ENCODE peak calls at places on chromosome 20, in nine cellular contexts. One of them, this sample, is unnamed.

GRCh38 chr20:53865905-53866786 is 204.2 kb downstream of the BCAS1 start:
- DNase-seq in thoracic aorta: no peak
- DNase-seq in GM20000: no peak
- DNase-seq in A549: peak; percentile 81
- DNase-seq in heart left ventricle: peak; percentile 26
- DNase-seq in tibial nerve: no peak
- DNase-seq in osteocyte: no peak
- DNase-seq in choroid plexus epithelial cell: peak; percentile 72
- DNase-seq in GM13976: no peak
- DNase-seq in this sample: no peak

GRCh38 chr20:58691773-58692578 is 624 bp upstream of the NPEPL1 start:
- DNase-seq in thoracic aorta: no peak
- DNase-seq in GM20000: no peak
- DNase-seq in A549: no peak
- DNase-seq in heart left ventricle: peak; percentile 56
- DNase-seq in tibial nerve: no peak
- DNase-seq in osteocyte: peak; percentile 80
- DNase-seq in choroid plexus epithelial cell: peak; percentile 39
- DNase-seq in GM13976: no peak
- DNase-seq in this sample: no peak

GRCh38 chr20:13141541-13141940 is 79.5 kb upstream of the ISM1 start:
- DNase-seq in thoracic aorta: no peak
- DNase-seq in GM20000: no peak
- DNase-seq in A549: no peak
- DNase-seq in heart left ventricle: no peak
- DNase-seq in tibial nerve: no peak
- DNase-seq in osteocyte: no peak
- DNase-seq in choroid plexus epithelial cell: no peak
- DNase-seq in GM13976: no peak
- DNase-seq in this sample: no peak

GRCh38 chr20:59790388-59790787 is 143.0 kb downstream of the SYCP2 start:
- DNase-seq in thoracic aorta: no peak
- DNase-seq in GM20000: no peak
- DNase-seq in A549: no peak
- DNase-seq in heart left ventricle: no peak
- DNase-seq in tibial nerve: no peak
- DNase-seq in osteocyte: peak; percentile 5
- DNase-seq in choroid plexus epithelial cell: no peak
- DNase-seq in GM13976: no peak
- DNase-seq in this sample: no peak

GRCh38 chr20:47493954-47494293 is 7.8 kb upstream of the NCOA3 start:
- DNase-seq in thoracic aorta: no peak
- DNase-seq in GM20000: no peak
- DNase-seq in A549: no peak
- DNase-seq in heart left ventricle: no peak
- DNase-seq in tibial nerve: no peak
- DNase-seq in osteocyte: no peak
- DNase-seq in choroid plexus epithelial cell: no peak
- DNase-seq in GM13976: no peak
- DNase-seq in this sample: no peak

GRCh38 chr20:64196831-64197418 is 32.7 kb downstream of the MYT1 start:
- DNase-seq in thoracic aorta: no peak
- DNase-seq in GM20000: no peak
- DNase-seq in A549: no peak
- DNase-seq in heart left ventricle: no peak
- DNase-seq in tibial nerve: no peak
- DNase-seq in osteocyte: no peak
- DNase-seq in choroid plexus epithelial cell: no peak
- DNase-seq in GM13976: no peak
- DNase-seq in this sample: no peak

GRCh38 chr20:4029505-4030467 is 14.4 kb upstream of the RNF24 start:
- DNase-seq in thoracic aorta: no peak
- DNase-seq in GM20000: no peak
- DNase-seq in A549: no peak
- DNase-seq in heart left ventricle: no peak
- DNase-seq in tibial nerve: no peak
- DNase-seq in osteocyte: no peak
- DNase-seq in choroid plexus epithelial cell: no peak
- DNase-seq in GM13976: no peak
- DNase-seq in this sample: no peak

GRCh38 chr20:63196756-63197470 is 19.0 kb downstream of the YTHDF1 start:
- DNase-seq in thoracic aorta: no peak
- DNase-seq in GM20000: no peak
- DNase-seq in A549: no peak
- DNase-seq in heart left ventricle: no peak
- DNase-seq in tibial nerve: no peak
- DNase-seq in osteocyte: no peak
- DNase-seq in choroid plexus epithelial cell: no peak
- DNase-seq in GM13976: no peak
- DNase-seq in this sample: no peak

GRCh38 chr20:53020834-53021233 is 48.7 kb downstream of the TSHZ2 start:
- DNase-seq in thoracic aorta: no peak
- DNase-seq in GM20000: no peak
- DNase-seq in A549: no peak
- DNase-seq in heart left ventricle: no peak
- DNase-seq in tibial nerve: no peak
- DNase-seq in osteocyte: no peak
- DNase-seq in choroid plexus epithelial cell: no peak
- DNase-seq in GM13976: no peak
- DNase-seq in this sample: no peak

GRCh38 chr20:19993937-19994667 is 23.1 kb upstream of the NAA20 start:
- DNase-seq in thoracic aorta: no peak
- DNase-seq in GM20000: no peak
- DNase-seq in A549: peak; percentile 57
- DNase-seq in heart left ventricle: peak; percentile 63
- DNase-seq in tibial nerve: no peak
- DNase-seq in osteocyte: no peak
- DNase-seq in choroid plexus epithelial cell: peak; percentile 52
- DNase-seq in GM13976: no peak
- DNase-seq in this sample: no peak

GRCh38 chr20:22339091-22339881 is 245.1 kb downstream of the FOXA2 start:
- DNase-seq in thoracic aorta: no peak
- DNase-seq in GM20000: peak; percentile 63
- DNase-seq in A549: peak; percentile 91
- DNase-seq in heart left ventricle: no peak
- DNase-seq in tibial nerve: no peak
- DNase-seq in osteocyte: no peak
- DNase-seq in choroid plexus epithelial cell: peak; percentile 85
- DNase-seq in GM13976: peak; percentile 47
- DNase-seq in this sample: no peak

GRCh38 chr20:49346682-49347081 is 68.8 kb upstream of the ZNFX1 start:
- DNase-seq in thoracic aorta: no peak
- DNase-seq in GM20000: no peak
- DNase-seq in A549: no peak
- DNase-seq in heart left ventricle: no peak
- DNase-seq in tibial nerve: no peak
- DNase-seq in osteocyte: no peak
- DNase-seq in choroid plexus epithelial cell: no peak
- DNase-seq in GM13976: no peak
- DNase-seq in this sample: no peak
- TF ChIP-seq CTCF in thoracic aorta: no peak
- TF ChIP-seq CTCF in GM20000: no peak
- TF ChIP-seq CTCF in A549: no peak
- TF ChIP-seq CTCF in heart left ventricle: no peak
- TF ChIP-seq CTCF in tibial nerve: no peak
- TF ChIP-seq CTCF in osteocyte: no peak
- TF ChIP-seq CTCF in choroid plexus epithelial cell: peak; percentile 6
- TF ChIP-seq CTCF in GM13976: no peak
- TF ChIP-seq CTCF in this sample: peak; percentile 48

DNA sequence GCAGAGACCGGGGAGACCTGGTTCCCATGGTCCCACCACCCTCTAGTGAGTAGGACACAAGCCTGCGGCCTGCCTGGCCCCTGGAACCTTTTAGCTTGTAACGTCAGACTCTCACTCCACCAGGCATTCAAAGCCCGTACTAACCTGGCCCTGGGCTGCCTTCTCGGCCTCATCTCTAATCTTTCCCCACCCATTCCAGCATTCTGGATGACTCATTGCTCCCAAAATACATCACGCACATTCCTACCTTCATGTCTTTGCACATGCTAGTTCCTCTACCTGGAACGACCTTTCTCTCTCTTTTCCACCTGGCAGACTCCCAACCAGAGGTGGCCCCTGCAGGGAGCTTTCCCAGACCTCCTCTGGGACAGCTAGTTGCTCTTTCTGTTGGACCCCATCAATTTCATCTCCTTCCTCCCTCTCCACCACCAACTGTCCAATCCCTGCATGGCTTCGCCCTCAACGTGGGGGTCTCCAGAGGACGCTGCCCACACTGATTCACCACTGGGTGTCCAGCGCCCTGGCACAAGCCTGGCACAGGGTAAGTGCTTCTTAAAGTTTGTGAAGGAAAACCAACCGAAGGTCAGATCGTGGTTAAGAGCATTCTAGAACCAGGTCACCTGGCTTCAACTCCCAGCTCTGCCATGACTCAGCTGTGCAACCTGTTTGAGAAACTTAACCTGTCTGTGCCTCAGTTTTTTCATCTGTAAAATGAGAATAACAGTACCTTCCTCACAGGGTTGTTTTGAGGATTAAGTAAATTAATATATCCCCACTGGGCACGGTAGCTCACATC is 35.2 kb downstream of the JPH2 start:
- DNase-seq in thoracic aorta: no peak
- DNase-seq in GM20000: no peak
- DNase-seq in A549: no peak
- DNase-seq in heart left ventricle: peak; percentile 66
- DNase-seq in tibial nerve: no peak
- DNase-seq in osteocyte: no peak
- DNase-seq in choroid plexus epithelial cell: no peak
- DNase-seq in GM13976: no peak
- DNase-seq in this sample: no peak
- TF ChIP-seq CTCF in thoracic aorta: no peak
- TF ChIP-seq CTCF in GM20000: no peak
- TF ChIP-seq CTCF in A549: no peak
- TF ChIP-seq CTCF in heart left ventricle: no peak
- TF ChIP-seq CTCF in tibial nerve: no peak
- TF ChIP-seq CTCF in osteocyte: no peak
- TF ChIP-seq CTCF in choroid plexus epithelial cell: no peak
- TF ChIP-seq CTCF in GM13976: no peak
- TF ChIP-seq CTCF in this sample: no peak

DNA sequence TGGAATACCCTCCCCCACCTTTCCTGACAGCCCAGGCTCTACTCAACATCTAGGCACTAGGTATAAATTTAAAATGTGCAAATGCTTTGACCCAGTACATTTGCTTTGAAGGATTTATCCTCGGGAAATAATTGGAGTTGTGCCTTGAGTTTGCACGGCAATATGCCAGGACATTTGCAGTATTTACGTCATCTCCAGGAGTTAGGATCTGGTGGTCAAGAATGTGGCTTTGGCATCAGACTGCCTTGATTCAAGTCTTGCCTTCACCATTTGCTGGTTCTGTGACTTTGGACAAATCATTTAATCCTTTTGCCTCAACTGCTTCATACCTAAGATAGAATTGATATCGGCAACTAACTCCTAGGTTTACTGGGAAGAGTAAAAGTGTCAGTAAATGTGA is 169.6 kb downstream of the PLCB1 start:
- DNase-seq in thoracic aorta: no peak
- DNase-seq in GM20000: no peak
- DNase-seq in A549: no peak
- DNase-seq in heart left ventricle: no peak
- DNase-seq in tibial nerve: no peak
- DNase-seq in osteocyte: no peak
- DNase-seq in choroid plexus epithelial cell: no peak
- DNase-seq in GM13976: no peak
- DNase-seq in this sample: no peak
- TF ChIP-seq CTCF in thoracic aorta: no peak
- TF ChIP-seq CTCF in GM20000: no peak
- TF ChIP-seq CTCF in A549: no peak
- TF ChIP-seq CTCF in heart left ventricle: no peak
- TF ChIP-seq CTCF in tibial nerve: no peak
- TF ChIP-seq CTCF in osteocyte: no peak
- TF ChIP-seq CTCF in choroid plexus epithelial cell: no peak
- TF ChIP-seq CTCF in GM13976: no peak
- TF ChIP-seq CTCF in this sample: no peak

GRCh38 chr20:51616060-51616459 is 73.5 kb upstream of the NFATC2 start:
- DNase-seq in thoracic aorta: no peak
- DNase-seq in GM20000: no peak
- DNase-seq in A549: no peak
- DNase-seq in heart left ventricle: no peak
- DNase-seq in tibial nerve: no peak
- DNase-seq in osteocyte: no peak
- DNase-seq in choroid plexus epithelial cell: no peak
- DNase-seq in GM13976: no peak
- DNase-seq in this sample: no peak
- TF ChIP-seq CTCF in thoracic aorta: no peak
- TF ChIP-seq CTCF in GM20000: no peak
- TF ChIP-seq CTCF in A549: peak; percentile 11
- TF ChIP-seq CTCF in heart left ventricle: no peak
- TF ChIP-seq CTCF in tibial nerve: no peak
- TF ChIP-seq CTCF in osteocyte: peak; percentile 16
- TF ChIP-seq CTCF in choroid plexus epithelial cell: peak; percentile 28
- TF ChIP-seq CTCF in GM13976: no peak
- TF ChIP-seq CTCF in this sample: peak; percentile 44

GRCh38 chr20:45044084-45044573 is 56.8 kb downstream of the KCNS1 start:
- DNase-seq in thoracic aorta: no peak
- DNase-seq in GM20000: peak; percentile 45
- DNase-seq in A549: peak; percentile 75
- DNase-seq in heart left ventricle: no peak
- DNase-seq in tibial nerve: no peak
- DNase-seq in osteocyte: no peak
- DNase-seq in choroid plexus epithelial cell: peak; percentile 93
- DNase-seq in GM13976: peak; percentile 39
- DNase-seq in this sample: no peak
- TF ChIP-seq CTCF in thoracic aorta: peak; percentile 66
- TF ChIP-seq CTCF in GM20000: no peak
- TF ChIP-seq CTCF in A549: peak; percentile 87
- TF ChIP-seq CTCF in heart left ventricle: peak; percentile 90
- TF ChIP-seq CTCF in tibial nerve: peak; percentile 70
- TF ChIP-seq CTCF in osteocyte: peak; percentile 90
- TF ChIP-seq CTCF in choroid plexus epithelial cell: peak; percentile 89
- TF ChIP-seq CTCF in GM13976: peak; percentile 56
- TF ChIP-seq CTCF in this sample: peak; percentile 94